ENCODE peak calls at places on chromosomes 2 and 18, in seven cellular contexts. I is B cell, M is AG04450, H is left lung, O is neural crest cell, K is nephron progenitor cell, D is GM10248. Y is an unnamed sample.

GRCh38 chr2:233252227-233252626 is 754 bp downstream of the ATG16L1 start:
- DNase-seq in K (peak), H (no peak), D (no peak), I (no peak), M (no peak), O (no peak), Y (no peak)

GRCh38 chr18:76496200-76496890 is 1.3 kb upstream of the ZNF516 start:
- DNase-seq in M (peak), O (peak), K (peak), D (no peak), I (peak), H (peak), Y (no peak)

GRCh38 chr2:117698287-117698686 is 116.2 kb upstream of the DDX18 start:
- DNase-seq in I (no peak), M (no peak), H (no peak), O (no peak), K (no peak), D (no peak), Y (no peak)

GRCh38 chr2:74743778-74744177 is 89.7 kb downstream of the SEMA4F start:
- DNase-seq in H (no peak), D (no peak), O (no peak), M (no peak), K (no peak), I (no peak), Y (no peak)

GRCh38 chr2:145797692-145798091 is 1277.8 kb upstream of the ZEB2 start:
- DNase-seq in O (no peak), M (no peak), K (no peak), I (no peak), D (no peak), H (no peak), Y (no peak)

GRCh38 chr2:156800065-156800556 is 363.9 kb downstream of the GPD2 start:
- DNase-seq in O (no peak), H (no peak), M (no peak), K (no peak), I (no peak), D (no peak), Y (no peak)

GRCh38 chr18:35089382-35089781 is 48.2 kb downstream of the MAPRE2 start:
- DNase-seq in O (no peak), I (no peak), K (no peak), H (no peak), M (no peak), D (no peak), Y (no peak)

GRCh38 chr2:114550895-114551793 is 108.7 kb downstream of the DPP10 start:
- DNase-seq in O (peak), K (peak), M (no peak), H (peak), I (peak), D (peak), Y (peak)

GRCh38 chr2:159177957-159178356 is 108.5 kb downstream of the WDSUB1 start:
- DNase-seq in I (no peak), O (no peak), H (no peak), M (no peak), D (no peak), K (no peak), Y (no peak)

GRCh38 chr2:99677814-99678213 is 188.0 kb upstream of the REV1 start:
- DNase-seq in M (no peak), D (no peak), K (no peak), O (no peak), I (no peak), H (no peak), Y (no peak)

GRCh38 chr2:96205238-96205637 is 3.4 kb downstream of the STARD7 start:
- DNase-seq in O (no peak), I (no peak), K (no peak), M (no peak), D (no peak), H (no peak), Y (no peak)

GRCh38 chr18:45954070-45954712 is 12.9 kb downstream of the EPG5 start:
- DNase-seq in I (no peak), H (no peak), M (peak), K (no peak), D (no peak), O (no peak), Y (no peak)

GRCh38 chr18:45957100-45957499 is 10.0 kb downstream of the EPG5 start:
- DNase-seq in H (no peak), D (no peak), I (no peak), M (peak), O (no peak), K (no peak), Y (no peak)

GRCh38 chr18:45945669-45946068 is 21.5 kb downstream of the EPG5 start:
- DNase-seq in O (no peak), I (no peak), K (no peak), D (no peak), M (no peak), H (no peak), Y (no peak)

DNA sequence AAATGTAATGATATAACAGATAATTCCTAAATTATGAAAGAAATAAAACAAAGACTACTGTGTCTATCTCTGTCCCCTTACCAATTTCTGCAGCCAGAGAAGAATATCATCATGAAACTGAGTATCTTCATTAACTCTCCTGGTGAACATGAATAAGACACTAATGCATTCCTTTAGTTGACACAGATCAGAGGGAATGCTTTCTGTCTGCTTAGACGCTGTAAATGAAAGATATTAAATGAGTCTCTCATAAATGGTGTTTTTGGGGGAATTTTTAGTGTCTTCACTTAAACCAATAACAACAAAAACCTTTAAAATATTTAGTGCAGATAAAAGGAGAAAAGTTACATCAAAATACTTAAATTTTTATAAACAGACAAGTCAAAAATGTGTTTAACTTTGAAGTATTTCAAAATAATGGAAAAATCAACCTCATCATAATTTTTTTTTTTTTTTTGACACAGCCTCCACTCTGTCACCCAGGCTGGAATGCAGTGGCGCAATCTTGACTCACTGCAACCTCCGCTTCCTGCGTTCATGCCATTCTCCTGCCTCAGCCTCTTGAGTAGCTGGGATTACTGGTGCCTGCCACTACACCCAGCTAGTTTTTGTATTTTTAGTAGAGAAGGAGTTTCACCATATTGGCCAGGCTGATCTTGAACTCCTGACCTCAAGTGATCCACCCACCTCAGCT is 16.0 kb downstream of the EPG5 start:
- DNase-seq in M (peak), D (no peak), K (no peak), H (peak), O (no peak), I (no peak), Y (no peak)
- TF ChIP-seq CTCF in M (no peak), D (no peak), K (no peak), H (no peak), O (no peak), I (no peak), Y (no peak)

DNA sequence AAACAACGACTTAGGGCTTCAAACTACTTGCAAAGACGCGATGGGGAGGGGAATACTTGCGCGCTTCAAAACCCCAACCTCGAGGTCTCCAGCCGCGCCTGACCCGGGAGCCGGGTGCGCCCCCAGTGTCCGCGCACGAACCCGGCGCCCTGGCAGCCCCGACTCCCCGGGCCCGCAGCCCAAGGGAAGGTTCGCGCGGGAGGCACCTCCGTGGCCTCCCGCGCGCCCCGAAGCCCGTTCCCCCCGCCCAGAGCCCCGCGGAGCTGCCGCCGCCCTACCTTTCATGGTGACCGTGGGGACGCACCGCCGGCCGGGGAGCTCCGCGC is 308 bp downstream of the COLEC12 start:
- DNase-seq in K (no peak), H (no peak), M (no peak), O (peak), I (no peak), D (no peak), Y (no peak)
- TF ChIP-seq CTCF in K (no peak), H (no peak), M (no peak), O (no peak), I (no peak), D (no peak), Y (no peak)

GRCh38 chr2:129056309-129056958 is 737.8 kb upstream of the HS6ST1 start:
- DNase-seq in O (no peak), D (no peak), H (no peak), M (no peak), I (no peak), K (no peak), Y (no peak)

GRCh38 chr2:129058981-129059380 is 740.3 kb upstream of the HS6ST1 start:
- DNase-seq in K (no peak), O (no peak), M (no peak), I (no peak), D (no peak), H (no peak), Y (no peak)

GRCh38 chr2:129062160-129062912 is 743.7 kb upstream of the HS6ST1 start:
- DNase-seq in M (no peak), H (no peak), O (no peak), K (no peak), I (no peak), D (no peak), Y (no peak)

GRCh38 chr2:129056959-129057317 is 738.3 kb upstream of the HS6ST1 start:
- DNase-seq in O (no peak), K (no peak), H (no peak), D (no peak), I (no peak), M (no peak), Y (no peak)

GRCh38 chr2:129061079-129061785 is 742.6 kb upstream of the HS6ST1 start:
- DNase-seq in I (no peak), O (no peak), D (peak), M (peak), K (no peak), H (no peak), Y (peak)
- TF ChIP-seq CTCF in I (no peak), O (no peak), D (no peak), M (no peak), K (no peak), H (no peak), Y (peak)

GRCh38 chr2:240745456-240745855 is 53.8 kb downstream of the AQP12A start:
- DNase-seq in H (no peak), K (no peak), I (no peak), O (no peak), M (no peak), D (no peak), Y (no peak)

GRCh38 chr2:240739797-240740196 is 48.1 kb downstream of the AQP12A start:
- DNase-seq in O (no peak), H (no peak), I (no peak), K (no peak), D (no peak), M (no peak), Y (no peak)

GRCh38 chr2:240737958-240738357 is 46.3 kb downstream of the AQP12A start:
- DNase-seq in I (no peak), K (no peak), D (no peak), H (no peak), M (no peak), O (no peak), Y (no peak)

GRCh38 chr2:240742602-240743095 is 51.0 kb downstream of the AQP12A start:
- DNase-seq in K (no peak), M (no peak), O (no peak), D (no peak), I (no peak), H (no peak), Y (no peak)

GRCh38 chr2:240741091-240741490 is 49.4 kb downstream of the AQP12A start:
- DNase-seq in M (no peak), H (no peak), K (no peak), D (no peak), I (no peak), O (no peak), Y (no peak)
- TF ChIP-seq CTCF in M (no peak), H (no peak), K (no peak), D (no peak), I (no peak), O (no peak), Y (no peak)